ENCODE peak calls at places on chromosomes 1 and 21, in six cellular contexts. R, H, V, A, K and L are unnamed samples.

GRCh38 chr1:22048351-22049192 is 3.9 kb upstream of the CDC42 start:
- DNase-seq in R (no peak), H (no peak), V (peak; percentile 23), A (no peak), K (no peak), L (no peak)

GRCh38 chr1:97573560-97573959 is 347.3 kb downstream of the DPYD start:
- DNase-seq in R (no peak), H (no peak), V (no peak), A (no peak), K (no peak), L (no peak)

GRCh38 chr1:185096531-185096930 is 51.2 kb downstream of the RNF2 start:
- DNase-seq in R (no peak), H (peak; percentile 16), V (no peak), A (no peak), K (no peak), L (no peak)

GRCh38 chr21:26115899-26116298 is 54.7 kb downstream of the APP start:
- DNase-seq in R (no peak), H (no peak), V (no peak), A (no peak), K (no peak), L (no peak)

GRCh38 chr1:171506525-171507304 is 21.4 kb downstream of the PRRC2C start:
- DNase-seq in R (no peak), H (no peak), V (no peak), A (no peak), K (no peak), L (no peak)

GRCh38 chr1:114397601-114398000 is 113.4 kb downstream of the TRIM33 start:
- DNase-seq in R (no peak), H (no peak), V (no peak), A (no peak), K (no peak), L (no peak)

GRCh38 chr1:214451591-214451990 is 99.8 kb downstream of the PTPN14 start:
- DNase-seq in R (no peak), H (no peak), V (no peak), A (no peak), K (no peak), L (no peak)

GRCh38 chr1:151606384-151606783 is 5.5 kb upstream of the SNX27 start:
- DNase-seq in R (no peak), H (no peak), V (no peak), A (no peak), K (no peak), L (no peak)

GRCh38 chr1:45411510-45411899 is 71.3 kb upstream of the MUTYH start:
- DNase-seq in R (no peak), H (no peak), V (no peak), A (no peak), K (no peak), L (no peak)

GRCh38 chr1:206766251-206766856 is 4.2 kb upstream of the IL19 start:
- DNase-seq in R (no peak), H (peak; percentile 42), V (peak; percentile 65), A (peak; percentile 75), K (no peak), L (no peak)

GRCh38 chr1:230495891-230496385 is 69.8 kb upstream of the PGBD5 start:
- DNase-seq in R (no peak), H (no peak), V (peak; percentile 9), A (no peak), K (no peak), L (no peak)